ENCODE peak calls at places on chromosomes 12 and 14, in ten cellular contexts. One of them, this sample, is unnamed.

GRCh38 chr14:31232081-31232480 is 24.5 kb upstream of the HECTD1 start:
- DNase-seq in fibroblast of mammary gland: no peak
- DNase-seq in endodermal cell: no peak
- DNase-seq in mucosa of descending colon: no peak
- DNase-seq in astrocyte of the spinal cord: no peak
- DNase-seq in dorsolateral prefrontal cortex: no peak
- DNase-seq in pancreas: no peak
- DNase-seq in neural progenitor cell: no peak
- DNase-seq in GM12865: no peak
- DNase-seq in uterus: no peak
- DNase-seq in this sample: no peak

GRCh38 chr14:32560213-32560857 is 231.2 kb downstream of the AKAP6 start:
- DNase-seq in pancreas: no peak
- DNase-seq in uterus: peak; percentile 17
- DNase-seq in astrocyte of the spinal cord: peak; percentile 80
- DNase-seq in mucosa of descending colon: no peak
- DNase-seq in endodermal cell: peak; percentile 76
- DNase-seq in fibroblast of mammary gland: peak; percentile 84
- DNase-seq in neural progenitor cell: peak; percentile 82
- DNase-seq in dorsolateral prefrontal cortex: peak; percentile 54
- DNase-seq in GM12865: peak; percentile 75
- DNase-seq in this sample: peak; percentile 88

GRCh38 chr14:80477388-80478160 is 266.3 kb upstream of the DIO2 start:
- DNase-seq in mucosa of descending colon: no peak
- DNase-seq in endodermal cell: no peak
- DNase-seq in dorsolateral prefrontal cortex: no peak
- DNase-seq in GM12865: no peak
- DNase-seq in fibroblast of mammary gland: peak; percentile 32
- DNase-seq in pancreas: no peak
- DNase-seq in uterus: no peak
- DNase-seq in astrocyte of the spinal cord: no peak
- DNase-seq in neural progenitor cell: no peak
- DNase-seq in this sample: peak; percentile 52

GRCh38 chr12:64147860-64148259 is 74.2 kb downstream of the KICS2 start:
- DNase-seq in GM12865: peak; percentile 40
- DNase-seq in uterus: no peak
- DNase-seq in fibroblast of mammary gland: no peak
- DNase-seq in mucosa of descending colon: no peak
- DNase-seq in astrocyte of the spinal cord: no peak
- DNase-seq in dorsolateral prefrontal cortex: no peak
- DNase-seq in endodermal cell: no peak
- DNase-seq in pancreas: no peak
- DNase-seq in neural progenitor cell: no peak
- DNase-seq in this sample: no peak

GRCh38 chr12:31585271-31585670 is 5.7 kb downstream of the DENND5B start:
- DNase-seq in uterus: no peak
- DNase-seq in fibroblast of mammary gland: peak; percentile 8
- DNase-seq in mucosa of descending colon: no peak
- DNase-seq in neural progenitor cell: peak; percentile 32
- DNase-seq in astrocyte of the spinal cord: peak; percentile 65
- DNase-seq in endodermal cell: no peak
- DNase-seq in dorsolateral prefrontal cortex: no peak
- DNase-seq in pancreas: no peak
- DNase-seq in GM12865: no peak
- DNase-seq in this sample: peak; percentile 70

GRCh38 chr12:101299346-101299745 is 19.4 kb downstream of the UTP20 start:
- DNase-seq in fibroblast of mammary gland: peak; percentile 33
- DNase-seq in uterus: no peak
- DNase-seq in mucosa of descending colon: no peak
- DNase-seq in GM12865: no peak
- DNase-seq in neural progenitor cell: no peak
- DNase-seq in dorsolateral prefrontal cortex: no peak
- DNase-seq in pancreas: no peak
- DNase-seq in endodermal cell: no peak
- DNase-seq in astrocyte of the spinal cord: peak; percentile 14
- DNase-seq in this sample: peak; percentile 24

GRCh38 chr14:85165091-85165490 is 364.9 kb upstream of the FLRT2 start:
- DNase-seq in dorsolateral prefrontal cortex: no peak
- DNase-seq in neural progenitor cell: no peak
- DNase-seq in pancreas: no peak
- DNase-seq in endodermal cell: no peak
- DNase-seq in mucosa of descending colon: no peak
- DNase-seq in fibroblast of mammary gland: no peak
- DNase-seq in uterus: no peak
- DNase-seq in astrocyte of the spinal cord: no peak
- DNase-seq in GM12865: no peak
- DNase-seq in this sample: peak; percentile 11

GRCh38 chr12:87779016-87779415 is 250.2 kb downstream of the C12orf50 start:
- DNase-seq in neural progenitor cell: no peak
- DNase-seq in pancreas: no peak
- DNase-seq in endodermal cell: peak; percentile 51
- DNase-seq in mucosa of descending colon: no peak
- DNase-seq in uterus: no peak
- DNase-seq in astrocyte of the spinal cord: peak; percentile 67
- DNase-seq in fibroblast of mammary gland: no peak
- DNase-seq in GM12865: no peak
- DNase-seq in dorsolateral prefrontal cortex: no peak
- DNase-seq in this sample: peak; percentile 49

GRCh38 chr12:80187660-80188090 is 88.3 kb downstream of the OTOGL start:
- DNase-seq in endodermal cell: no peak
- DNase-seq in GM12865: peak; percentile 85
- DNase-seq in pancreas: no peak
- DNase-seq in dorsolateral prefrontal cortex: no peak
- DNase-seq in astrocyte of the spinal cord: peak; percentile 56
- DNase-seq in mucosa of descending colon: no peak
- DNase-seq in fibroblast of mammary gland: peak; percentile 75
- DNase-seq in uterus: peak; percentile 14
- DNase-seq in neural progenitor cell: no peak
- DNase-seq in this sample: peak; percentile 66

GRCh38 chr12:94139816-94140215 is 8.6 kb upstream of the PLXNC1 start:
- DNase-seq in GM12865: no peak
- DNase-seq in astrocyte of the spinal cord: no peak
- DNase-seq in fibroblast of mammary gland: no peak
- DNase-seq in dorsolateral prefrontal cortex: no peak
- DNase-seq in endodermal cell: peak; percentile 52
- DNase-seq in mucosa of descending colon: no peak
- DNase-seq in pancreas: no peak
- DNase-seq in neural progenitor cell: no peak
- DNase-seq in uterus: no peak
- DNase-seq in this sample: no peak

GRCh38 chr12:26659930-26660329 is 173.1 kb downstream of the ITPR2 start:
- DNase-seq in endodermal cell: no peak
- DNase-seq in uterus: no peak
- DNase-seq in pancreas: no peak
- DNase-seq in GM12865: no peak
- DNase-seq in dorsolateral prefrontal cortex: no peak
- DNase-seq in neural progenitor cell: no peak
- DNase-seq in astrocyte of the spinal cord: no peak
- DNase-seq in fibroblast of mammary gland: no peak
- DNase-seq in mucosa of descending colon: no peak
- DNase-seq in this sample: no peak
- H3K4me3 ChIP-seq in endodermal cell: no peak overlapping the region
- H3K4me3 ChIP-seq in uterus: no peak overlapping the region
- H3K4me3 ChIP-seq in pancreas: no peak overlapping the region
- H3K4me3 ChIP-seq in GM12865: no peak overlapping the region
- H3K4me3 ChIP-seq in dorsolateral prefrontal cortex: no peak overlapping the region
- H3K4me3 ChIP-seq in neural progenitor cell: no peak overlapping the region
- H3K4me3 ChIP-seq in astrocyte of the spinal cord: no peak overlapping the region
- H3K4me3 ChIP-seq in fibroblast of mammary gland: no peak overlapping the region
- H3K4me3 ChIP-seq in mucosa of descending colon: no peak overlapping the region
- H3K4me3 ChIP-seq in this sample: no peak overlapping the region

GRCh38 chr14:103730490-103731035 is 15.0 kb downstream of the ZFYVE21 start:
- DNase-seq in GM12865: no peak
- DNase-seq in neural progenitor cell: no peak
- DNase-seq in dorsolateral prefrontal cortex: no peak
- DNase-seq in pancreas: peak; percentile 91
- DNase-seq in uterus: no peak
- DNase-seq in fibroblast of mammary gland: no peak
- DNase-seq in astrocyte of the spinal cord: no peak
- DNase-seq in mucosa of descending colon: no peak
- DNase-seq in endodermal cell: no peak
- DNase-seq in this sample: peak; percentile 30
- TF ChIP-seq CTCF in GM12865: no peak
- TF ChIP-seq CTCF in neural progenitor cell: peak; percentile 12
- TF ChIP-seq CTCF in dorsolateral prefrontal cortex: no peak
- TF ChIP-seq CTCF in pancreas: no peak
- TF ChIP-seq CTCF in uterus: no peak
- TF ChIP-seq CTCF in fibroblast of mammary gland: peak; percentile 4
- TF ChIP-seq CTCF in astrocyte of the spinal cord: peak; percentile 12
- TF ChIP-seq CTCF in mucosa of descending colon: no peak
- TF ChIP-seq CTCF in endodermal cell: peak; percentile 42
- TF ChIP-seq CTCF in this sample: peak; percentile 4

GRCh38 chr12:1103051-1103450 is 112.0 kb downstream of the ERC1 start:
- DNase-seq in uterus: no peak
- DNase-seq in fibroblast of mammary gland: no peak
- DNase-seq in dorsolateral prefrontal cortex: no peak
- DNase-seq in endodermal cell: no peak
- DNase-seq in GM12865: no peak
- DNase-seq in neural progenitor cell: peak; percentile 65
- DNase-seq in astrocyte of the spinal cord: no peak
- DNase-seq in pancreas: no peak
- DNase-seq in mucosa of descending colon: no peak
- DNase-seq in this sample: no peak

GRCh38 chr12:1102088-1102487 is 111.1 kb downstream of the ERC1 start:
- DNase-seq in pancreas: no peak
- DNase-seq in uterus: no peak
- DNase-seq in neural progenitor cell: no peak
- DNase-seq in dorsolateral prefrontal cortex: no peak
- DNase-seq in endodermal cell: no peak
- DNase-seq in mucosa of descending colon: no peak
- DNase-seq in GM12865: no peak
- DNase-seq in fibroblast of mammary gland: no peak
- DNase-seq in astrocyte of the spinal cord: no peak
- DNase-seq in this sample: no peak

GRCh38 chr12:1094714-1095113 is 103.7 kb downstream of the ERC1 start:
- DNase-seq in astrocyte of the spinal cord: no peak
- DNase-seq in dorsolateral prefrontal cortex: no peak
- DNase-seq in neural progenitor cell: no peak
- DNase-seq in pancreas: no peak
- DNase-seq in endodermal cell: no peak
- DNase-seq in mucosa of descending colon: no peak
- DNase-seq in GM12865: peak; percentile 72
- DNase-seq in fibroblast of mammary gland: no peak
- DNase-seq in uterus: no peak
- DNase-seq in this sample: no peak

GRCh38 chr12:1103632-1104031 is 112.6 kb downstream of the ERC1 start:
- DNase-seq in fibroblast of mammary gland: peak; percentile 28
- DNase-seq in dorsolateral prefrontal cortex: no peak
- DNase-seq in GM12865: no peak
- DNase-seq in endodermal cell: no peak
- DNase-seq in mucosa of descending colon: no peak
- DNase-seq in pancreas: no peak
- DNase-seq in astrocyte of the spinal cord: no peak
- DNase-seq in uterus: no peak
- DNase-seq in neural progenitor cell: no peak
- DNase-seq in this sample: peak; percentile 6

DNA sequence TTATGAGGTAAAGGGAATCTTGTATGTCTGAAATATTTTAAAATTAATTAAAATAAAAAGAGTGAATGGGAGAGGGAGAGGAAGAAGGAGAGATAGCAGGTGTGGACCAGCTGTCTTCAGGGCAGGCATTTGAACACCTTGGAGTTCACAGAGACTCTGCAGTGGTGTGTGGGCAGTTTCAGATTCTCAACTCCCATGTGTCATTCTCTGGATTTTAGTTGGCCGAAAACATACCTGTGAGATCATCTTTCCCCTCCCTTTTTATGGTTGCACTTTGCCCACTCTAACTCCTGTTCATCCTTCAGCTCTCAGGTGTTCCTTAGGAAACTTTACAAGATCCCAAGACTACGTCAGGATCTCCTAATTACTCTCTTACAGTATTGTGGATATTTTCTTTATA is 108.1 kb downstream of the ERC1 start:
- DNase-seq in pancreas: no peak
- DNase-seq in astrocyte of the spinal cord: no peak
- DNase-seq in fibroblast of mammary gland: no peak
- DNase-seq in GM12865: peak; percentile 77
- DNase-seq in endodermal cell: no peak
- DNase-seq in mucosa of descending colon: no peak
- DNase-seq in dorsolateral prefrontal cortex: no peak
- DNase-seq in uterus: no peak
- DNase-seq in neural progenitor cell: no peak
- DNase-seq in this sample: no peak
- H3K4me3 ChIP-seq in pancreas: no peak overlapping the region
- H3K4me3 ChIP-seq in astrocyte of the spinal cord: no peak overlapping the region
- H3K4me3 ChIP-seq in fibroblast of mammary gland: no peak overlapping the region
- H3K4me3 ChIP-seq in GM12865: no peak overlapping the region
- H3K4me3 ChIP-seq in endodermal cell: no peak overlapping the region
- H3K4me3 ChIP-seq in mucosa of descending colon: no peak overlapping the region
- H3K4me3 ChIP-seq in dorsolateral prefrontal cortex: no peak overlapping the region
- H3K4me3 ChIP-seq in uterus: no peak overlapping the region
- H3K4me3 ChIP-seq in neural progenitor cell: no peak overlapping the region
- H3K4me3 ChIP-seq in this sample: no peak overlapping the region

GRCh38 chr14:68688872-68689371 is 103.9 kb downstream of the ZFP36L1 start:
- DNase-seq in GM12865: peak; percentile 44
- DNase-seq in uterus: peak; percentile 47
- DNase-seq in endodermal cell: no peak
- DNase-seq in astrocyte of the spinal cord: peak; percentile 70
- DNase-seq in neural progenitor cell: peak; percentile 40
- DNase-seq in pancreas: no peak
- DNase-seq in dorsolateral prefrontal cortex: no peak
- DNase-seq in fibroblast of mammary gland: peak; percentile 70
- DNase-seq in mucosa of descending colon: no peak
- DNase-seq in this sample: peak; percentile 82
- TF ChIP-seq CTCF in GM12865: no peak
- TF ChIP-seq CTCF in uterus: no peak
- TF ChIP-seq CTCF in endodermal cell: peak; percentile 15
- TF ChIP-seq CTCF in astrocyte of the spinal cord: peak; percentile 27
- TF ChIP-seq CTCF in neural progenitor cell: peak; percentile 7
- TF ChIP-seq CTCF in pancreas: no peak
- TF ChIP-seq CTCF in dorsolateral prefrontal cortex: no peak
- TF ChIP-seq CTCF in fibroblast of mammary gland: peak; percentile 13
- TF ChIP-seq CTCF in mucosa of descending colon: no peak
- TF ChIP-seq CTCF in this sample: no peak

DNA sequence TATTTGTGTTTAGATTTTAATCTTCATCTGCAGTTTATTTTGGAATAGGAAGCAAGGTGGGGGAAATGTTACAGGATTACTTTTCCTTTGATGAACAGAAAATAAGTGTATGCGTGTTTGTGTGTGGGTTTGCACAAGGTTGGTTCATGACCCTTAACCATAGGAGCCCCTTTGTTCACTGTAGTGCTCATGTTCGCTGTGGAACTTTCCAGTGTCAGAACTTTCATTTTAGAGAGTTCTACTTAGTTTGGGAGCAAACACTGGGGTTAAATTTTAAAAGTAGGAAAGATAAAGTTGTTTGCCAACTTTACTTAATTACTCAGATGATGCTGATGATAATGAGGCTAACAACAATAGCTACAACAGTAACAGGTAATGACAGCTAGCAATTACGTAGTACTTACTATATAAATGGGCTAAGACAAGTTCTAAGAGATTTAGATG is 6.5 kb upstream of the A2M start:
- DNase-seq in neural progenitor cell: no peak
- DNase-seq in pancreas: no peak
- DNase-seq in endodermal cell: no peak
- DNase-seq in mucosa of descending colon: no peak
- DNase-seq in dorsolateral prefrontal cortex: no peak
- DNase-seq in uterus: no peak
- DNase-seq in astrocyte of the spinal cord: no peak
- DNase-seq in fibroblast of mammary gland: no peak
- DNase-seq in GM12865: no peak
- DNase-seq in this sample: no peak
- H3K4me3 ChIP-seq in neural progenitor cell: no peak overlapping the region
- H3K4me3 ChIP-seq in pancreas: no peak overlapping the region
- H3K4me3 ChIP-seq in endodermal cell: peak overlapping the region; percentile 39
- H3K4me3 ChIP-seq in mucosa of descending colon: no peak overlapping the region
- H3K4me3 ChIP-seq in dorsolateral prefrontal cortex: no peak overlapping the region
- H3K4me3 ChIP-seq in uterus: no peak overlapping the region
- H3K4me3 ChIP-seq in astrocyte of the spinal cord: no peak overlapping the region
- H3K4me3 ChIP-seq in fibroblast of mammary gland: no peak overlapping the region
- H3K4me3 ChIP-seq in GM12865: no peak overlapping the region
- H3K4me3 ChIP-seq in this sample: no peak overlapping the region

GRCh38 chr14:99479903-99480855 is 480 bp downstream of the SETD3 start:
- DNase-seq in uterus: peak; percentile 52
- DNase-seq in astrocyte of the spinal cord: peak; percentile 63
- DNase-seq in mucosa of descending colon: peak; percentile 81
- DNase-seq in pancreas: peak; percentile 56
- DNase-seq in dorsolateral prefrontal cortex: peak; percentile 80
- DNase-seq in fibroblast of mammary gland: peak; percentile 67
- DNase-seq in GM12865: peak; percentile 44
- DNase-seq in endodermal cell: peak; percentile 79
- DNase-seq in neural progenitor cell: peak; percentile 75
- DNase-seq in this sample: peak; percentile 71
- TF ChIP-seq CTCF in uterus: no peak
- TF ChIP-seq CTCF in astrocyte of the spinal cord: no peak
- TF ChIP-seq CTCF in mucosa of descending colon: no peak
- TF ChIP-seq CTCF in pancreas: no peak
- TF ChIP-seq CTCF in dorsolateral prefrontal cortex: no peak
- TF ChIP-seq CTCF in fibroblast of mammary gland: peak; percentile 22
- TF ChIP-seq CTCF in GM12865: no peak
- TF ChIP-seq CTCF in endodermal cell: peak; percentile 59
- TF ChIP-seq CTCF in neural progenitor cell: peak; percentile 28
- TF ChIP-seq CTCF in this sample: no peak